ENCODE peak calls at places on chromosomes 13 and 19, in nine cellular contexts. One of them, this sample, is unnamed. For H3K36me3, the result is how much of the 10 kb centered on the place peaks cover.

GRCh38 chr13:29977721-29978120 is 127.3 kb upstream of the UBL3 start:
- DNase-seq in colonic mucosa: no peak
- DNase-seq in bronchial epithelial cell: no peak
- DNase-seq in adrenal gland: no peak
- DNase-seq in mesendoderm: no peak
- DNase-seq in left lung: no peak
- DNase-seq in astrocyte: no peak
- DNase-seq in uterus: no peak
- DNase-seq in fibroblast of lung: peak
- DNase-seq in this sample: no peak

GRCh38 chr19:41933131-41933458 is 4.8 kb upstream of the ERFL start:
- DNase-seq in colonic mucosa: no peak
- DNase-seq in bronchial epithelial cell: no peak
- DNase-seq in adrenal gland: no peak
- DNase-seq in mesendoderm: no peak
- DNase-seq in left lung: no peak
- DNase-seq in astrocyte: no peak
- DNase-seq in uterus: no peak
- DNase-seq in fibroblast of lung: no peak
- DNase-seq in this sample: no peak

GRCh38 chr13:109998808-109999528 is 212.6 kb upstream of the IRS2 start:
- DNase-seq in colonic mucosa: no peak
- DNase-seq in bronchial epithelial cell: peak
- DNase-seq in adrenal gland: no peak
- DNase-seq in mesendoderm: no peak
- DNase-seq in left lung: no peak
- DNase-seq in astrocyte: peak
- DNase-seq in uterus: no peak
- DNase-seq in fibroblast of lung: peak
- DNase-seq in this sample: no peak

GRCh38 chr13:30737511-30738342 is 2.4 kb downstream of the ALOX5AP start:
- DNase-seq in colonic mucosa: no peak
- DNase-seq in bronchial epithelial cell: no peak
- DNase-seq in adrenal gland: no peak
- DNase-seq in mesendoderm: no peak
- DNase-seq in left lung: peak
- DNase-seq in astrocyte: no peak
- DNase-seq in uterus: no peak
- DNase-seq in fibroblast of lung: no peak
- DNase-seq in this sample: no peak

GRCh38 chr13:46149272-46150133 is 32.5 kb downstream of the LCP1 start:
- DNase-seq in colonic mucosa: no peak
- DNase-seq in bronchial epithelial cell: peak
- DNase-seq in adrenal gland: no peak
- DNase-seq in mesendoderm: no peak
- DNase-seq in left lung: no peak
- DNase-seq in astrocyte: peak
- DNase-seq in uterus: no peak
- DNase-seq in fibroblast of lung: no peak
- DNase-seq in this sample: no peak

GRCh38 chr19:19615086-19615485 is 3.4 kb downstream of the PBX4 start:
- DNase-seq in colonic mucosa: no peak
- DNase-seq in bronchial epithelial cell: peak
- DNase-seq in adrenal gland: no peak
- DNase-seq in mesendoderm: no peak
- DNase-seq in left lung: no peak
- DNase-seq in astrocyte: peak
- DNase-seq in uterus: no peak
- DNase-seq in fibroblast of lung: no peak
- DNase-seq in this sample: no peak

GRCh38 chr19:40247178-40247577 is 20.7 kb upstream of the CCNP start:
- DNase-seq in colonic mucosa: no peak
- DNase-seq in bronchial epithelial cell: no peak
- DNase-seq in adrenal gland: no peak
- DNase-seq in mesendoderm: no peak
- DNase-seq in left lung: no peak
- DNase-seq in astrocyte: no peak
- DNase-seq in uterus: no peak
- DNase-seq in fibroblast of lung: no peak
- DNase-seq in this sample: no peak

GRCh38 chr13:64810701-64811258 is 2419.4 kb downstream of the PCDH9 start:
- DNase-seq in colonic mucosa: no peak
- DNase-seq in bronchial epithelial cell: peak
- DNase-seq in adrenal gland: no peak
- DNase-seq in mesendoderm: no peak
- DNase-seq in left lung: no peak
- DNase-seq in astrocyte: peak
- DNase-seq in uterus: no peak
- DNase-seq in fibroblast of lung: peak
- DNase-seq in this sample: no peak

GRCh38 chr13:59364508-59365187 is 799.1 kb downstream of the DIAPH3 start:
- DNase-seq in colonic mucosa: no peak
- DNase-seq in bronchial epithelial cell: no peak
- DNase-seq in adrenal gland: no peak
- DNase-seq in mesendoderm: peak
- DNase-seq in left lung: no peak
- DNase-seq in astrocyte: no peak
- DNase-seq in uterus: no peak
- DNase-seq in fibroblast of lung: no peak
- DNase-seq in this sample: peak

GRCh38 chr13:22375151-22375550 is 704.3 kb downstream of the FGF9 start:
- DNase-seq in colonic mucosa: no peak
- DNase-seq in bronchial epithelial cell: no peak
- DNase-seq in adrenal gland: no peak
- DNase-seq in mesendoderm: no peak
- DNase-seq in left lung: no peak
- DNase-seq in astrocyte: no peak
- DNase-seq in uterus: no peak
- DNase-seq in fibroblast of lung: no peak
- DNase-seq in this sample: no peak

GRCh38 chr13:35994131-35994966 is 136.8 kb downstream of the DCLK1 start:
- DNase-seq in colonic mucosa: no peak
- DNase-seq in bronchial epithelial cell: peak
- DNase-seq in adrenal gland: peak
- DNase-seq in mesendoderm: peak
- DNase-seq in left lung: no peak
- DNase-seq in astrocyte: peak
- DNase-seq in uterus: peak
- DNase-seq in fibroblast of lung: peak
- DNase-seq in this sample: peak

GRCh38 chr19:12720851-12721655 is 2.7 kb downstream of the TNPO2 start:
- DNase-seq in colonic mucosa: peak
- DNase-seq in bronchial epithelial cell: no peak
- DNase-seq in adrenal gland: no peak
- DNase-seq in mesendoderm: no peak
- DNase-seq in left lung: no peak
- DNase-seq in astrocyte: peak
- DNase-seq in uterus: peak
- DNase-seq in fibroblast of lung: peak
- DNase-seq in this sample: no peak

GRCh38 chr13:39397866-39398265 is 205.1 kb downstream of the LHFPL6 start:
- DNase-seq in colonic mucosa: no peak
- DNase-seq in bronchial epithelial cell: no peak
- DNase-seq in adrenal gland: no peak
- DNase-seq in mesendoderm: no peak
- DNase-seq in left lung: no peak
- DNase-seq in astrocyte: no peak
- DNase-seq in uterus: peak
- DNase-seq in fibroblast of lung: peak
- DNase-seq in this sample: no peak

GRCh38 chr13:26254583-26255102 is 714 bp downstream of the CDK8 start:
- DNase-seq in colonic mucosa: peak
- DNase-seq in bronchial epithelial cell: peak
- DNase-seq in adrenal gland: peak
- DNase-seq in mesendoderm: peak
- DNase-seq in left lung: peak
- DNase-seq in astrocyte: peak
- DNase-seq in uterus: peak
- DNase-seq in fibroblast of lung: peak
- DNase-seq in this sample: peak

GRCh38 chr19:2549701-2550191 is 73.8 kb downstream of the GADD45B start:
- DNase-seq in colonic mucosa: peak
- DNase-seq in bronchial epithelial cell: no peak
- DNase-seq in adrenal gland: peak
- DNase-seq in mesendoderm: no peak
- DNase-seq in left lung: peak
- DNase-seq in astrocyte: peak
- DNase-seq in uterus: peak
- DNase-seq in fibroblast of lung: peak
- DNase-seq in this sample: no peak

GRCh38 chr19:17797397-17798201 is 2.7 kb downstream of the B3GNT3 start:
- DNase-seq in colonic mucosa: peak
- DNase-seq in bronchial epithelial cell: peak
- DNase-seq in adrenal gland: no peak
- DNase-seq in mesendoderm: no peak
- DNase-seq in left lung: no peak
- DNase-seq in astrocyte: no peak
- DNase-seq in uterus: no peak
- DNase-seq in fibroblast of lung: no peak
- DNase-seq in this sample: peak

GRCh38 chr19:18716857-18717256 is 33.4 kb downstream of the CRTC1 start:
- DNase-seq in colonic mucosa: no peak
- DNase-seq in bronchial epithelial cell: no peak
- DNase-seq in adrenal gland: no peak
- DNase-seq in mesendoderm: no peak
- DNase-seq in left lung: no peak
- DNase-seq in astrocyte: no peak
- DNase-seq in uterus: no peak
- DNase-seq in fibroblast of lung: no peak
- DNase-seq in this sample: no peak

GRCh38 chr19:44590245-44591059 is 22.9 kb upstream of the IGSF23 start:
- DNase-seq in colonic mucosa: no peak
- DNase-seq in bronchial epithelial cell: no peak
- DNase-seq in adrenal gland: no peak
- DNase-seq in mesendoderm: no peak
- DNase-seq in left lung: no peak
- DNase-seq in astrocyte: no peak
- DNase-seq in uterus: no peak
- DNase-seq in fibroblast of lung: no peak
- DNase-seq in this sample: no peak

GRCh38 chr19:34454685-34455084 is 26.5 kb downstream of the UBA2 start:
- DNase-seq in colonic mucosa: no peak
- DNase-seq in bronchial epithelial cell: no peak
- DNase-seq in adrenal gland: no peak
- DNase-seq in mesendoderm: no peak
- DNase-seq in left lung: no peak
- DNase-seq in astrocyte: no peak
- DNase-seq in uterus: no peak
- DNase-seq in fibroblast of lung: no peak
- DNase-seq in this sample: no peak

GRCh38 chr19:34461375-34462100 is 20.0 kb upstream of the WTIP start:
- DNase-seq in colonic mucosa: no peak
- DNase-seq in bronchial epithelial cell: no peak
- DNase-seq in adrenal gland: no peak
- DNase-seq in mesendoderm: no peak
- DNase-seq in left lung: no peak
- DNase-seq in astrocyte: peak
- DNase-seq in uterus: no peak
- DNase-seq in fibroblast of lung: peak
- DNase-seq in this sample: no peak

GRCh38 chr19:34457446-34457845 is 24.1 kb upstream of the WTIP start:
- DNase-seq in colonic mucosa: no peak
- DNase-seq in bronchial epithelial cell: no peak
- DNase-seq in adrenal gland: no peak
- DNase-seq in mesendoderm: no peak
- DNase-seq in left lung: no peak
- DNase-seq in astrocyte: no peak
- DNase-seq in uterus: no peak
- DNase-seq in fibroblast of lung: no peak
- DNase-seq in this sample: no peak

DNA sequence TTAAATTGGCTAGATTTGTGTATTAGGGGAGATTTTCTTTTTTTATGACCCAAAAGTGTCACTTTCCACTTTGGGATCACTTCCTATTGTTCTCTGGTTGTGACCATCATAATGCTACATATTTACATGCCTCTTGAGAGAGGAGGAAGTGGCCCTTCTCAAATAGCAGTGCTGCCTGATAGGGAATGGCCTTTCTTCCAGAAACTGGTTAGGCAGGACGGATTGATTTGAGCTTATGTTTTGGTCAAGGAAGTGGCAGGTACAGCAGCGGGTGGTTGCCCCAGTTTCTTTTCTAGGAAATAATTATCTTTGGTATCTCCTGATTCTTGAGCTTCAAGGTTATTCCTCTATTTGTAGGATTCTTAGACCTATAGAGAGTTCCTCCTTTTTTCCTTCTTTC is 21.9 kb upstream of the WTIP start:
- DNase-seq in colonic mucosa: no peak
- DNase-seq in bronchial epithelial cell: no peak
- DNase-seq in adrenal gland: no peak
- DNase-seq in mesendoderm: no peak
- DNase-seq in left lung: no peak
- DNase-seq in astrocyte: no peak
- DNase-seq in uterus: no peak
- DNase-seq in fibroblast of lung: no peak
- DNase-seq in this sample: no peak
- H3K36me3 ChIP-seq in colonic mucosa: under half
- H3K36me3 ChIP-seq in bronchial epithelial cell: under half
- H3K36me3 ChIP-seq in adrenal gland: under half
- H3K36me3 ChIP-seq in mesendoderm: under half
- H3K36me3 ChIP-seq in left lung: half or more
- H3K36me3 ChIP-seq in astrocyte: half or more
- H3K36me3 ChIP-seq in uterus: under half
- H3K36me3 ChIP-seq in fibroblast of lung: under half
- H3K36me3 ChIP-seq in this sample: half or more

GRCh38 chr19:23261496-23262020 is 11.4 kb upstream of the ZNF724 start:
- DNase-seq in colonic mucosa: no peak
- DNase-seq in bronchial epithelial cell: no peak
- DNase-seq in adrenal gland: no peak
- DNase-seq in mesendoderm: no peak
- DNase-seq in left lung: no peak
- DNase-seq in astrocyte: no peak
- DNase-seq in uterus: no peak
- DNase-seq in fibroblast of lung: no peak
- DNase-seq in this sample: no peak
- H3K36me3 ChIP-seq in colonic mucosa: under half
- H3K36me3 ChIP-seq in bronchial epithelial cell: under half
- H3K36me3 ChIP-seq in adrenal gland: under half
- H3K36me3 ChIP-seq in mesendoderm: under half
- H3K36me3 ChIP-seq in left lung: under half
- H3K36me3 ChIP-seq in astrocyte: under half
- H3K36me3 ChIP-seq in uterus: under half
- H3K36me3 ChIP-seq in fibroblast of lung: under half
- H3K36me3 ChIP-seq in this sample: under half

GRCh38 chr19:13814550-13814949 is 19.3 kb downstream of the ZSWIM4 start:
- DNase-seq in colonic mucosa: no peak
- DNase-seq in bronchial epithelial cell: no peak
- DNase-seq in adrenal gland: no peak
- DNase-seq in mesendoderm: no peak
- DNase-seq in left lung: no peak
- DNase-seq in astrocyte: no peak
- DNase-seq in uterus: no peak
- DNase-seq in fibroblast of lung: no peak
- DNase-seq in this sample: no peak
- H3K36me3 ChIP-seq in colonic mucosa: under half
- H3K36me3 ChIP-seq in bronchial epithelial cell: under half
- H3K36me3 ChIP-seq in adrenal gland: under half
- H3K36me3 ChIP-seq in mesendoderm: under half
- H3K36me3 ChIP-seq in left lung: half or more
- H3K36me3 ChIP-seq in astrocyte: under half
- H3K36me3 ChIP-seq in uterus: under half
- H3K36me3 ChIP-seq in fibroblast of lung: under half
- H3K36me3 ChIP-seq in this sample: under half

GRCh38 chr19:57687363-57688010 is 5.7 kb downstream of the ZNF551 start:
- DNase-seq in colonic mucosa: no peak
- DNase-seq in bronchial epithelial cell: no peak
- DNase-seq in adrenal gland: no peak
- DNase-seq in mesendoderm: peak
- DNase-seq in left lung: no peak
- DNase-seq in astrocyte: no peak
- DNase-seq in uterus: no peak
- DNase-seq in fibroblast of lung: no peak
- DNase-seq in this sample: no peak
- H3K36me3 ChIP-seq in colonic mucosa: under half
- H3K36me3 ChIP-seq in bronchial epithelial cell: under half
- H3K36me3 ChIP-seq in adrenal gland: under half
- H3K36me3 ChIP-seq in mesendoderm: under half
- H3K36me3 ChIP-seq in left lung: half or more
- H3K36me3 ChIP-seq in astrocyte: under half
- H3K36me3 ChIP-seq in uterus: under half
- H3K36me3 ChIP-seq in fibroblast of lung: under half
- H3K36me3 ChIP-seq in this sample: half or more

This sample was measured in BE2C.